ENCODE peak calls at places on chromosomes 13 and 19, in seven cellular contexts. One of them, this sample, is unnamed. For H3K36me3, the result is how much of the 10 kb centered on the place peaks cover.

GRCh38 chr13:32225494-32225931 is 89.7 kb downstream of the ZAR1L start:
- DNase-seq in ovary: no peak
- DNase-seq in transverse colon: no peak
- DNase-seq in adrenal gland: no peak
- DNase-seq in lung: no peak
- DNase-seq in Peyer's patch: no peak
- DNase-seq in left ventricle myocardium inferior: no peak
- DNase-seq in this sample: no peak

GRCh38 chr19:15318241-15318691 is 14.1 kb downstream of the BRD4 start:
- DNase-seq in ovary: no peak
- DNase-seq in transverse colon: no peak
- DNase-seq in adrenal gland: no peak
- DNase-seq in lung: no peak
- DNase-seq in Peyer's patch: no peak
- DNase-seq in left ventricle myocardium inferior: no peak
- DNase-seq in this sample: no peak

GRCh38 chr13:113022391-113023216 is 53.6 kb downstream of the MCF2L start:
- DNase-seq in ovary: no peak
- DNase-seq in transverse colon: no peak
- DNase-seq in adrenal gland: no peak
- DNase-seq in lung: no peak
- DNase-seq in Peyer's patch: no peak
- DNase-seq in left ventricle myocardium inferior: no peak
- DNase-seq in this sample: no peak

GRCh38 chr13:32309812-32310706 is 5.1 kb downstream of the ZAR1L start:
- DNase-seq in ovary: no peak
- DNase-seq in transverse colon: peak
- DNase-seq in adrenal gland: no peak
- DNase-seq in lung: no peak
- DNase-seq in Peyer's patch: no peak
- DNase-seq in left ventricle myocardium inferior: no peak
- DNase-seq in this sample: no peak

GRCh38 chr13:114019367-114019766 is 45.5 kb upstream of the C13orf46 start:
- DNase-seq in ovary: no peak
- DNase-seq in transverse colon: no peak
- DNase-seq in adrenal gland: no peak
- DNase-seq in lung: no peak
- DNase-seq in Peyer's patch: no peak
- DNase-seq in left ventricle myocardium inferior: no peak
- DNase-seq in this sample: no peak

GRCh38 chr13:113936566-113936965 is 37.3 kb downstream of the C13orf46 start:
- DNase-seq in ovary: no peak
- DNase-seq in transverse colon: no peak
- DNase-seq in adrenal gland: no peak
- DNase-seq in lung: no peak
- DNase-seq in Peyer's patch: peak
- DNase-seq in left ventricle myocardium inferior: no peak
- DNase-seq in this sample: no peak

GRCh38 chr19:12783226-12783848 is 7.9 kb upstream of the JUNB start:
- DNase-seq in ovary: no peak
- DNase-seq in transverse colon: no peak
- DNase-seq in adrenal gland: no peak
- DNase-seq in lung: no peak
- DNase-seq in Peyer's patch: no peak
- DNase-seq in left ventricle myocardium inferior: no peak
- DNase-seq in this sample: no peak

GRCh38 chr19:40739030-40739839 is 11.0 kb downstream of the ACTMAP start:
- DNase-seq in ovary: no peak
- DNase-seq in transverse colon: no peak
- DNase-seq in adrenal gland: no peak
- DNase-seq in lung: no peak
- DNase-seq in Peyer's patch: no peak
- DNase-seq in left ventricle myocardium inferior: no peak
- DNase-seq in this sample: no peak

GRCh38 chr19:27909185-27909840 is 1303.6 kb downstream of the UQCRFS1 start:
- DNase-seq in ovary: no peak
- DNase-seq in transverse colon: no peak
- DNase-seq in adrenal gland: no peak
- DNase-seq in lung: no peak
- DNase-seq in Peyer's patch: no peak
- DNase-seq in left ventricle myocardium inferior: no peak
- DNase-seq in this sample: peak

GRCh38 chr13:96214804-96215445 is 125.0 kb downstream of the HS6ST3 start:
- DNase-seq in ovary: no peak
- DNase-seq in transverse colon: no peak
- DNase-seq in adrenal gland: no peak
- DNase-seq in lung: no peak
- DNase-seq in Peyer's patch: no peak
- DNase-seq in left ventricle myocardium inferior: no peak
- DNase-seq in this sample: no peak

GRCh38 chr13:107590556-107590955 is 624.8 kb downstream of the LIG4 start:
- DNase-seq in ovary: no peak
- DNase-seq in transverse colon: no peak
- DNase-seq in adrenal gland: no peak
- DNase-seq in lung: no peak
- DNase-seq in Peyer's patch: no peak
- DNase-seq in left ventricle myocardium inferior: no peak
- DNase-seq in this sample: no peak

GRCh38 chr13:50644081-50644871 is 199.2 kb downstream of the DLEU7 start:
- DNase-seq in ovary: no peak
- DNase-seq in transverse colon: no peak
- DNase-seq in adrenal gland: no peak
- DNase-seq in lung: no peak
- DNase-seq in Peyer's patch: no peak
- DNase-seq in left ventricle myocardium inferior: no peak
- DNase-seq in this sample: no peak

GRCh38 chr13:35860661-35861060 is 270.5 kb downstream of the DCLK1 start:
- DNase-seq in ovary: no peak
- DNase-seq in transverse colon: no peak
- DNase-seq in adrenal gland: no peak
- DNase-seq in lung: no peak
- DNase-seq in Peyer's patch: no peak
- DNase-seq in left ventricle myocardium inferior: no peak
- DNase-seq in this sample: no peak

GRCh38 chr19:18098891-18099622 is 1.5 kb downstream of the MAST3 start:
- DNase-seq in ovary: no peak
- DNase-seq in transverse colon: peak
- DNase-seq in adrenal gland: peak
- DNase-seq in lung: no peak
- DNase-seq in Peyer's patch: no peak
- DNase-seq in left ventricle myocardium inferior: no peak
- DNase-seq in this sample: no peak

GRCh38 chr13:87537946-87538345 is 133.2 kb upstream of the SLITRK5 start:
- DNase-seq in ovary: no peak
- DNase-seq in transverse colon: no peak
- DNase-seq in adrenal gland: no peak
- DNase-seq in lung: no peak
- DNase-seq in Peyer's patch: no peak
- DNase-seq in left ventricle myocardium inferior: no peak
- DNase-seq in this sample: no peak

GRCh38 chr19:29886535-29886934 is 55.5 kb upstream of the URI1 start:
- DNase-seq in ovary: no peak
- DNase-seq in transverse colon: no peak
- DNase-seq in adrenal gland: no peak
- DNase-seq in lung: no peak
- DNase-seq in Peyer's patch: no peak
- DNase-seq in left ventricle myocardium inferior: no peak
- DNase-seq in this sample: no peak

GRCh38 chr19:52542984-52543664 is 15.7 kb downstream of the ZNF808 start:
- DNase-seq in ovary: no peak
- DNase-seq in transverse colon: no peak
- DNase-seq in adrenal gland: no peak
- DNase-seq in lung: no peak
- DNase-seq in Peyer's patch: no peak
- DNase-seq in left ventricle myocardium inferior: no peak
- DNase-seq in this sample: no peak

GRCh38 chr19:9793051-9793591 is 24.6 kb upstream of the ZNF846 start:
- DNase-seq in ovary: no peak
- DNase-seq in transverse colon: peak
- DNase-seq in adrenal gland: peak
- DNase-seq in lung: no peak
- DNase-seq in Peyer's patch: no peak
- DNase-seq in left ventricle myocardium inferior: peak
- DNase-seq in this sample: peak

GRCh38 chr13:34747507-34747906 is 194.6 kb upstream of the NBEA start:
- DNase-seq in ovary: no peak
- DNase-seq in transverse colon: no peak
- DNase-seq in adrenal gland: no peak
- DNase-seq in lung: no peak
- DNase-seq in Peyer's patch: no peak
- DNase-seq in left ventricle myocardium inferior: no peak
- DNase-seq in this sample: no peak
- H3K36me3 ChIP-seq in ovary: under half
- H3K36me3 ChIP-seq in transverse colon: under half
- H3K36me3 ChIP-seq in adrenal gland: under half
- H3K36me3 ChIP-seq in lung: under half
- H3K36me3 ChIP-seq in Peyer's patch: under half
- H3K36me3 ChIP-seq in left ventricle myocardium inferior: under half
- H3K36me3 ChIP-seq in this sample: under half

GRCh38 chr19:10817291-10818038 is 18.5 kb downstream of the TMED1 start:
- DNase-seq in ovary: peak
- DNase-seq in transverse colon: peak
- DNase-seq in adrenal gland: peak
- DNase-seq in lung: no peak
- DNase-seq in Peyer's patch: no peak
- DNase-seq in left ventricle myocardium inferior: no peak
- DNase-seq in this sample: peak

GRCh38 chr19:10812902-10813404 is 23.1 kb downstream of the TMED1 start:
- DNase-seq in ovary: no peak
- DNase-seq in transverse colon: peak
- DNase-seq in adrenal gland: peak
- DNase-seq in lung: peak
- DNase-seq in Peyer's patch: no peak
- DNase-seq in left ventricle myocardium inferior: no peak
- DNase-seq in this sample: peak

GRCh38 chr19:10815969-10816635 is 19.9 kb downstream of the TMED1 start:
- DNase-seq in ovary: no peak
- DNase-seq in transverse colon: no peak
- DNase-seq in adrenal gland: no peak
- DNase-seq in lung: no peak
- DNase-seq in Peyer's patch: no peak
- DNase-seq in left ventricle myocardium inferior: no peak
- DNase-seq in this sample: no peak

GRCh38 chr19:10816691-10817090 is 19.3 kb downstream of the TMED1 start:
- DNase-seq in ovary: no peak
- DNase-seq in transverse colon: no peak
- DNase-seq in adrenal gland: no peak
- DNase-seq in lung: no peak
- DNase-seq in Peyer's patch: no peak
- DNase-seq in left ventricle myocardium inferior: no peak
- DNase-seq in this sample: no peak

GRCh38 chr19:10815007-10815531 is 20.9 kb downstream of the TMED1 start:
- DNase-seq in ovary: no peak
- DNase-seq in transverse colon: no peak
- DNase-seq in adrenal gland: no peak
- DNase-seq in lung: no peak
- DNase-seq in Peyer's patch: no peak
- DNase-seq in left ventricle myocardium inferior: no peak
- DNase-seq in this sample: no peak
- H3K36me3 ChIP-seq in ovary: under half
- H3K36me3 ChIP-seq in transverse colon: under half
- H3K36me3 ChIP-seq in adrenal gland: under half
- H3K36me3 ChIP-seq in lung: half or more
- H3K36me3 ChIP-seq in Peyer's patch: under half
- H3K36me3 ChIP-seq in left ventricle myocardium inferior: half or more
- H3K36me3 ChIP-seq in this sample: half or more

GRCh38 chr19:38616265-38616664 is 1.5 kb downstream of the MAP4K1 start:
- DNase-seq in ovary: no peak
- DNase-seq in transverse colon: no peak
- DNase-seq in adrenal gland: no peak
- DNase-seq in lung: no peak
- DNase-seq in Peyer's patch: no peak
- DNase-seq in left ventricle myocardium inferior: no peak
- DNase-seq in this sample: no peak

GRCh38 chr19:38617283-38617763 is 430 bp downstream of the MAP4K1 start:
- DNase-seq in ovary: no peak
- DNase-seq in transverse colon: no peak
- DNase-seq in adrenal gland: no peak
- DNase-seq in lung: no peak
- DNase-seq in Peyer's patch: no peak
- DNase-seq in left ventricle myocardium inferior: no peak
- DNase-seq in this sample: no peak

GRCh38 chr19:38617764-38618589 is at the start of gene MAP4K1:
- DNase-seq in ovary: peak
- DNase-seq in transverse colon: peak
- DNase-seq in adrenal gland: peak
- DNase-seq in lung: no peak
- DNase-seq in Peyer's patch: peak
- DNase-seq in left ventricle myocardium inferior: peak
- DNase-seq in this sample: no peak

GRCh38 chr19:38614289-38614688 is 3.5 kb downstream of the MAP4K1 start:
- DNase-seq in ovary: no peak
- DNase-seq in transverse colon: no peak
- DNase-seq in adrenal gland: no peak
- DNase-seq in lung: no peak
- DNase-seq in Peyer's patch: no peak
- DNase-seq in left ventricle myocardium inferior: no peak
- DNase-seq in this sample: no peak

GRCh38 chr19:38615007-38615581 is 2.7 kb downstream of the MAP4K1 start:
- DNase-seq in ovary: no peak
- DNase-seq in transverse colon: no peak
- DNase-seq in adrenal gland: no peak
- DNase-seq in lung: no peak
- DNase-seq in Peyer's patch: no peak
- DNase-seq in left ventricle myocardium inferior: no peak
- DNase-seq in this sample: no peak
- H3K36me3 ChIP-seq in ovary: under half
- H3K36me3 ChIP-seq in transverse colon: under half
- H3K36me3 ChIP-seq in adrenal gland: under half
- H3K36me3 ChIP-seq in lung: under half
- H3K36me3 ChIP-seq in Peyer's patch: under half
- H3K36me3 ChIP-seq in left ventricle myocardium inferior: under half
- H3K36me3 ChIP-seq in this sample: under half

GRCh38 chr19:45780146-45780447 is 2.2 kb downstream of the DMPK start:
- DNase-seq in ovary: no peak
- DNase-seq in transverse colon: no peak
- DNase-seq in adrenal gland: no peak
- DNase-seq in lung: no peak
- DNase-seq in Peyer's patch: peak
- DNase-seq in left ventricle myocardium inferior: no peak
- DNase-seq in this sample: no peak

GRCh38 chr19:45782162-45782623 is at the start of gene DMPK:
- DNase-seq in ovary: peak
- DNase-seq in transverse colon: no peak
- DNase-seq in adrenal gland: peak
- DNase-seq in lung: no peak
- DNase-seq in Peyer's patch: peak
- DNase-seq in left ventricle myocardium inferior: peak
- DNase-seq in this sample: no peak

GRCh38 chr19:45779231-45780145 is 2.8 kb downstream of the DMPK start:
- DNase-seq in ovary: peak
- DNase-seq in transverse colon: peak
- DNase-seq in adrenal gland: peak
- DNase-seq in lung: peak
- DNase-seq in Peyer's patch: peak
- DNase-seq in left ventricle myocardium inferior: peak
- DNase-seq in this sample: peak

GRCh38 chr19:45781282-45782161 is 768 bp downstream of the DMPK start:
- DNase-seq in ovary: peak
- DNase-seq in transverse colon: peak
- DNase-seq in adrenal gland: peak
- DNase-seq in lung: no peak
- DNase-seq in Peyer's patch: peak
- DNase-seq in left ventricle myocardium inferior: no peak
- DNase-seq in this sample: no peak

GRCh38 chr19:45780448-45781281 is 1.6 kb downstream of the DMPK start:
- DNase-seq in ovary: peak
- DNase-seq in transverse colon: no peak
- DNase-seq in adrenal gland: peak
- DNase-seq in lung: no peak
- DNase-seq in Peyer's patch: peak
- DNase-seq in left ventricle myocardium inferior: no peak
- DNase-seq in this sample: no peak
- H3K36me3 ChIP-seq in ovary: under half
- H3K36me3 ChIP-seq in transverse colon: under half
- H3K36me3 ChIP-seq in adrenal gland: under half
- H3K36me3 ChIP-seq in lung: under half
- H3K36me3 ChIP-seq in Peyer's patch: under half
- H3K36me3 ChIP-seq in left ventricle myocardium inferior: under half
- H3K36me3 ChIP-seq in this sample: under half

This sample was measured in right atrium auricular region.